ENCODE peak calls at places on chromosomes 4 and X, in four cellular contexts. V, K, O and G are unnamed samples.

GRCh38 chr4:38949416-38950051 is 81.9 kb downstream of the FAM114A1 start:
- DNase-seq in V (no peak), K (no peak), O (peak; percentile 70), G (no peak)

GRCh38 chrX:6024204-6024603 is 204.5 kb downstream of the NLGN4X start:
- DNase-seq in V (no peak), K (no peak), O (no peak), G (no peak)

GRCh38 chr4:3657917-3658913 is 108.0 kb upstream of the ADRA2C start:
- DNase-seq in V (no peak), K (no peak), O (peak; percentile 90), G (no peak)

GRCh38 chr4:164508126-164508525 is 245.8 kb upstream of the SMIM31 start:
- DNase-seq in V (no peak), K (no peak), O (no peak), G (no peak)

GRCh38 chrX:77937291-77937690 is 26.8 kb downstream of the ATP7A start:
- DNase-seq in V (no peak), K (no peak), O (peak; percentile 80), G (no peak)

GRCh38 chr4:102344520-102344954 is 745 bp downstream of the SLC39A8 start:
- DNase-seq in V (no peak), K (peak; percentile 66), O (no peak), G (no peak)

GRCh38 chrX:115178473-115178872 is 10.7 kb upstream of the RBMXL3 start:
- DNase-seq in V (no peak), K (no peak), O (no peak), G (no peak)

GRCh38 chr4:120842046-120842445 is 80.5 kb downstream of the PRDM5 start:
- DNase-seq in V (no peak), K (no peak), O (peak; percentile 77), G (no peak)

GRCh38 chrX:22122510-22122909 is 90.4 kb downstream of the PHEX start:
- DNase-seq in V (no peak), K (no peak), O (peak; percentile 82), G (no peak)

GRCh38 chr4:83219344-83219990 is 65.1 kb downstream of the COQ2 start:
- DNase-seq in V (no peak), K (no peak), O (no peak), G (no peak)

GRCh38 chr4:13597141-13597540 is 30.4 kb downstream of the BOD1L1 start:
- DNase-seq in V (peak; percentile 88), K (no peak), O (no peak), G (no peak)

GRCh38 chr4:67700119-67700873 is 659 bp downstream of the UBA6 start:
- DNase-seq in V (no peak), K (no peak), O (peak; percentile 27), G (no peak)

GRCh38 chr4:1415681-1415981 is 9.4 kb upstream of the NKX1-1 start:
- DNase-seq in V (no peak), K (peak; percentile 48), O (no peak), G (no peak)

GRCh38 chr4:99540287-99540939 is 23.4 kb downstream of the TRMT10A start:
- DNase-seq in V (no peak), K (no peak), O (no peak), G (no peak)

GRCh38 chrX:13791559-13791958 is 25.3 kb downstream of the GPM6B start:
- DNase-seq in V (no peak), K (no peak), O (no peak), G (no peak)

GRCh38 chrX:39309018-39309620 is 507.9 kb downstream of the MID1IP1 start:
- DNase-seq in V (no peak), K (no peak), O (no peak), G (no peak)

GRCh38 chr4:48347282-48347921 is 6.1 kb downstream of the SLAIN2 start:
- DNase-seq in V (no peak), K (no peak), O (no peak), G (no peak)

GRCh38 chr4:141680060-141680459 is 43.7 kb downstream of the IL15 start:
- DNase-seq in V (no peak), K (no peak), O (no peak), G (no peak)

GRCh38 chr4:158259955-158260575 is 49.8 kb downstream of the TMEM144 start:
- DNase-seq in V (peak; percentile 9), K (no peak), O (peak; percentile 42), G (no peak)

GRCh38 chr4:3237711-3238560 is 11.0 kb upstream of the MSANTD1 start:
- DNase-seq in V (no peak), K (no peak), O (no peak), G (peak; percentile 46)

GRCh38 chr4:60657802-60658201 is 542.3 kb upstream of the ADGRL3 start:
- DNase-seq in V (no peak), K (no peak), O (peak; percentile 13), G (no peak)

GRCh38 chrX:136028383-136028984 is 43.2 kb downstream of the SLC9A6 start:
- DNase-seq in V (peak; percentile 23), K (no peak), O (peak; percentile 74), G (no peak)

GRCh38 chrX:109967151-109967550 is 35.8 kb upstream of the TMEM164 start:
- DNase-seq in V (no peak), K (no peak), O (peak; percentile 15), G (no peak)

GRCh38 chrX:124232523-124233201 is 99.8 kb upstream of the TEX13D start:
- DNase-seq in V (no peak), K (no peak), O (no peak), G (no peak)

GRCh38 chr4:128776794-128777216 is 32.7 kb upstream of the JADE1 start:
- DNase-seq in V (no peak), K (no peak), O (peak; percentile 95), G (no peak)
- TF ChIP-seq MAFK in V (peak; percentile 74), K (peak; percentile 17), O (peak; percentile 91), G (no peak)

GRCh38 chr4:55397024-55397520 is 1.3 kb downstream of the TMEM165 start:
- DNase-seq in V (no peak), K (no peak), O (no peak), G (no peak)
- TF ChIP-seq MAFK in V (no peak), K (no peak), O (no peak), G (no peak)

GRCh38 chr4:64479338-64479737 is 70.1 kb upstream of the TECRL start:
- DNase-seq in V (no peak), K (no peak), O (no peak), G (no peak)
- TF ChIP-seq MAFK in V (no peak), K (no peak), O (no peak), G (no peak)

DNA sequence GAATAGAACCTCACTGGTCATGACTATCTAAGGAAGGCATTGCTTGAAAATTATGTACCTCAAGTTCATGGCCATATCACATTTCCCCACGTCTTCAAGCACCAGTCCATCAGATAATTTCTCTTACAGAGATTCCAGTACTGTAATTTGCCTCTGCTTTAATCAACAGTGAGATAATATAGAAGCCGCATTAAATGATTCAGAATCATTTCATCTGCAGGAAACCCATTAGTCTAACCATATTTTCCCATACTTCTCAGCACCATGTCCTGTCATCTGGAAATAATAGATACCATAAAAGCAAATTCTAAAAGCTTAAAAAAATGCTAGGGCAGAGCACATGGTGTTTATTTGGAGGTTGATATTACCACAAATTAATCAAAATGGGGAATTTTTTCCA is 310.3 kb upstream of the SLIT2 start:
- DNase-seq in V (no peak), K (no peak), O (no peak), G (no peak)
- TF ChIP-seq MAFK in V (no peak), K (no peak), O (no peak), G (no peak)

GRCh38 chr4:152064753-152065152 is 303.9 kb upstream of the GATB start:
- DNase-seq in V (no peak), K (no peak), O (no peak), G (no peak)

GRCh38 chr4:152065545-152065944 is 304.7 kb upstream of the GATB start:
- DNase-seq in V (no peak), K (no peak), O (no peak), G (no peak)

GRCh38 chr4:152064282-152064681 is 303.5 kb upstream of the GATB start:
- DNase-seq in V (no peak), K (no peak), O (no peak), G (no peak)

GRCh38 chr4:152063301-152064235 is 302.8 kb upstream of the GATB start:
- DNase-seq in V (no peak), K (no peak), O (no peak), G (no peak)
- TF ChIP-seq MAFK in V (no peak), K (no peak), O (no peak), G (no peak)